ENCODE peak calls at places on chromosomes 12 and 14, in nine cellular contexts. Z, J, N, T, W, E, A, H and B are unnamed samples.
A peak's percentile ranks its signal among the peaks of the same experiment; 100 is the strongest.

GRCh38 chr14:68374682-68375081 is 418.2 kb downstream of the ZFP36L1 start:
- DNase-seq in Z (no peak), J (no peak), N (no peak), T (no peak), W (no peak), E (no peak), A (no peak), H (no peak), B (no peak)

GRCh38 chr12:105992849-105993740 is 145.7 kb downstream of the NUAK1 start:
- DNase-seq in Z (no peak), J (no peak), N (no peak), T (no peak), W (no peak), E (no peak), A (peak; percentile 34), H (no peak), B (no peak)

GRCh38 chr12:10562306-10562933 is 51.0 kb downstream of the MAGOHB start:
- DNase-seq in Z (peak; percentile 32), J (no peak), N (no peak), T (peak; percentile 53), W (no peak), E (peak; percentile 33), A (peak; percentile 43), H (peak; percentile 40), B (peak; percentile 3)

GRCh38 chr14:105853907-105854599 is 327.7 kb downstream of the TMEM121 start:
- DNase-seq in Z (no peak), J (no peak), N (no peak), T (no peak), W (no peak), E (no peak), A (no peak), H (no peak), B (no peak)

GRCh38 chr12:16604853-16605252 is 1.1 kb downstream of the LMO3 start:
- DNase-seq in Z (no peak), J (no peak), N (no peak), T (no peak), W (no peak), E (no peak), A (no peak), H (no peak), B (no peak)

GRCh38 chr14:31787377-31787776 is 226.2 kb downstream of the NUBPL start:
- DNase-seq in Z (no peak), J (no peak), N (no peak), T (peak; percentile 50), W (no peak), E (no peak), A (peak; percentile 2), H (no peak), B (no peak)

GRCh38 chr12:53336137-53336785 is at the start of gene SP7:
- DNase-seq in Z (no peak), J (no peak), N (no peak), T (no peak), W (no peak), E (no peak), A (no peak), H (no peak), B (no peak)

GRCh38 chr14:50524731-50525510 is 7.4 kb downstream of the MAP4K5 start:
- DNase-seq in Z (no peak), J (no peak), N (no peak), T (no peak), W (no peak), E (no peak), A (no peak), H (no peak), B (no peak)

GRCh38 chr12:47832263-47832933 is 12.7 kb upstream of the HDAC7 start:
- DNase-seq in Z (no peak), J (no peak), N (no peak), T (no peak), W (no peak), E (no peak), A (no peak), H (no peak), B (peak; percentile 23)

GRCh38 chr14:74395094-74395493 is 30.9 kb downstream of the SYNDIG1L start:
- DNase-seq in Z (no peak), J (no peak), N (no peak), T (no peak), W (no peak), E (no peak), A (no peak), H (no peak), B (no peak)

GRCh38 chr14:61812347-61813100 is 50.3 kb downstream of the SNAPC1 start:
- DNase-seq in Z (peak; percentile 32), J (peak; percentile 4), N (no peak), T (no peak), W (no peak), E (no peak), A (no peak), H (no peak), B (no peak)

GRCh38 chr14:89402363-89402762 is 14.7 kb downstream of the FOXN3 start:
- DNase-seq in Z (no peak), J (no peak), N (no peak), T (no peak), W (no peak), E (no peak), A (no peak), H (no peak), B (no peak)

GRCh38 chr14:100103261-100104005 is 38.2 kb downstream of the EVL start:
- DNase-seq in Z (no peak), J (no peak), N (no peak), T (no peak), W (no peak), E (no peak), A (no peak), H (no peak), B (no peak)

GRCh38 chr12:46473634-46474201 is 101.1 kb upstream of the SLC38A2 start:
- DNase-seq in Z (peak; percentile 80), J (no peak), N (no peak), T (peak; percentile 96), W (no peak), E (no peak), A (peak; percentile 96), H (no peak), B (peak; percentile 82)

GRCh38 chr12:12954878-12955625 is 3.1 kb upstream of the GPRC5D start:
- DNase-seq in Z (no peak), J (no peak), N (no peak), T (peak; percentile 40), W (no peak), E (no peak), A (no peak), H (no peak), B (peak; percentile 46)

GRCh38 chr14:54686219-54686870 is 119.4 kb downstream of the SAMD4A start:
- DNase-seq in Z (no peak), J (peak; percentile 28), N (no peak), T (peak; percentile 23), W (no peak), E (no peak), A (peak; percentile 87), H (no peak), B (peak; percentile 69)

GRCh38 chr14:106414464-106414863 is 888.1 kb downstream of the TMEM121 start:
- DNase-seq in Z (no peak), J (no peak), N (no peak), T (no peak), W (no peak), E (no peak), A (no peak), H (no peak), B (no peak)

GRCh38 chr14:67359319-67359774 is 257 bp downstream of the ATP6V1D start:
- DNase-seq in Z (peak; percentile 66), J (no peak), N (no peak), T (no peak), W (no peak), E (no peak), A (peak; percentile 65), H (no peak), B (peak; percentile 51)

GRCh38 chr12:22256634-22257033 is 77.9 kb downstream of the ST8SIA1 start:
- DNase-seq in Z (no peak), J (no peak), N (no peak), T (no peak), W (no peak), E (no peak), A (no peak), H (no peak), B (no peak)

GRCh38 chr14:103593577-103593976 is 30.8 kb downstream of the COA8 start:
- DNase-seq in Z (no peak), J (no peak), N (no peak), T (no peak), W (no peak), E (no peak), A (no peak), H (no peak), B (no peak)

GRCh38 chr12:93751864-93752610 is 74.9 kb downstream of the CRADD start:
- DNase-seq in Z (no peak), J (no peak), N (no peak), T (no peak), W (no peak), E (no peak), A (peak; percentile 90), H (no peak), B (no peak)

GRCh38 chr14:50530794-50531193 is 1.6 kb downstream of the MAP4K5 start:
- DNase-seq in Z (no peak), J (no peak), N (no peak), T (no peak), W (no peak), E (no peak), A (no peak), H (no peak), B (no peak)

GRCh38 chr12:102542816-102543448 is 62.6 kb upstream of the IGF1 start:
- DNase-seq in Z (no peak), J (no peak), N (no peak), T (no peak), W (no peak), E (no peak), A (no peak), H (no peak), B (no peak)

GRCh38 chr12:103882861-103883596 is 42.0 kb upstream of the NT5DC3 start:
- DNase-seq in Z (no peak), J (no peak), N (no peak), T (no peak), W (no peak), E (no peak), A (no peak), H (no peak), B (no peak)

GRCh38 chr12:98998697-98999299 is 353.7 kb downstream of the APAF1 start:
- DNase-seq in Z (peak; percentile 61), J (no peak), N (no peak), T (peak; percentile 47), W (no peak), E (no peak), A (peak; percentile 23), H (peak; percentile 10), B (peak; percentile 17)

GRCh38 chr12:115374480-115375187 is 690.7 kb upstream of the TBX3 start:
- DNase-seq in Z (no peak), J (no peak), N (no peak), T (no peak), W (no peak), E (no peak), A (no peak), H (no peak), B (no peak)

GRCh38 chr14:55138091-55138490 is 9.0 kb downstream of the LGALS3 start:
- DNase-seq in Z (no peak), J (no peak), N (no peak), T (no peak), W (no peak), E (no peak), A (no peak), H (no peak), B (no peak)